ENCODE peak calls at places on chromosomes 7 and 10, in four cellular contexts. R is GM12878, H is HepG2, J is K562. G is an unnamed sample.

GRCh38 chr7:29865526-29865925 is 59.2 kb downstream of the WIPF3 start:
- DNase-seq in R (no peak), H (peak; percentile 15), J (no peak), G (no peak)

GRCh38 chr7:94003446-94004023 is 620 bp downstream of the BET1 start:
- DNase-seq in R (no peak), H (peak; percentile 45), J (peak; percentile 49), G (peak; percentile 42)

GRCh38 chr7:70432567-70433001 is 699.4 kb upstream of the GALNT17 start:
- DNase-seq in R (no peak), H (no peak), J (no peak), G (peak; percentile 76)

GRCh38 chr7:74427974-74428373 is 25.7 kb upstream of the GTF2IRD1 start:
- DNase-seq in R (no peak), H (no peak), J (no peak), G (no peak)

GRCh38 chr10:72260588-72261322 is 13.0 kb upstream of the DDIT4 start:
- DNase-seq in R (peak; percentile 88), H (peak; percentile 88), J (peak; percentile 99), G (peak; percentile 96)

GRCh38 chr10:66627156-66627555 is 298.7 kb upstream of the LRRTM3 start:
- DNase-seq in R (no peak), H (peak; percentile 34), J (no peak), G (peak; percentile 44)

GRCh38 chr7:156356551-156356950 is 284.0 kb upstream of the RNF32 start:
- DNase-seq in R (no peak), H (no peak), J (no peak), G (no peak)

GRCh38 chr7:155850730-155851678 is 38.7 kb upstream of the SHH start:
- DNase-seq in R (no peak), H (no peak), J (no peak), G (no peak)

GRCh38 chr10:75497997-75498797 is 66.8 kb downstream of the LRMDA start:
- DNase-seq in R (no peak), H (no peak), J (no peak), G (no peak)

GRCh38 chr7:37040330-37040729 is 316.0 kb upstream of the AOAH start:
- DNase-seq in R (no peak), H (no peak), J (no peak), G (no peak)

GRCh38 chr10:17394854-17395253 is 59.5 kb downstream of the ST8SIA6 start:
- DNase-seq in R (no peak), H (no peak), J (no peak), G (no peak)

GRCh38 chr10:83539528-83540308 is 599.6 kb upstream of the GHITM start:
- DNase-seq in R (peak; percentile 74), H (no peak), J (no peak), G (no peak)

GRCh38 chr7:22355620-22356009 is 1.3 kb downstream of the RAPGEF5 start:
- DNase-seq in R (no peak), H (no peak), J (no peak), G (no peak)

GRCh38 chr10:62637249-62638061 is 167.1 kb upstream of the ADO start:
- DNase-seq in R (peak; percentile 81), H (peak; percentile 7), J (no peak), G (no peak)

GRCh38 chr10:30155401-30155800 is 96.0 kb upstream of the JCAD start:
- DNase-seq in R (no peak), H (no peak), J (no peak), G (no peak)

GRCh38 chr7:46559194-46559576 is 638.1 kb upstream of the IGFBP3 start:
- DNase-seq in R (no peak), H (no peak), J (no peak), G (no peak)

GRCh38 chr7:158299607-158300006 is 288.0 kb downstream of the PTPRN2 start:
- DNase-seq in R (no peak), H (no peak), J (no peak), G (no peak)

GRCh38 chr7:499853-500485 is 19.7 kb downstream of the PDGFA start:
- DNase-seq in R (no peak), H (no peak), J (no peak), G (no peak)

GRCh38 chr7:151082151-151083070 is 882 bp downstream of the TMUB1 start:
- DNase-seq in R (no peak), H (no peak), J (no peak), G (no peak)

GRCh38 chr10:131580076-131580652 is 268.6 kb upstream of the TCERG1L start:
- DNase-seq in R (no peak), H (no peak), J (no peak), G (no peak)

GRCh38 chr7:143263266-143264195 is at the start of gene GSTK1:
- DNase-seq in R (peak; percentile 21), H (peak; percentile 66), J (peak; percentile 94), G (peak; percentile 90)
- TF ChIP-seq FOXK2 in R (no peak), H (no peak), J (no peak), G (no peak)

GRCh38 chr10:99551616-99552015 is 18.9 kb downstream of the NKX2-3 start:
- DNase-seq in R (no peak), H (no peak), J (no peak), G (no peak)

GRCh38 chr10:99555371-99556224 is 22.9 kb downstream of the NKX2-3 start:
- DNase-seq in R (peak; percentile 80), H (no peak), J (no peak), G (no peak)

GRCh38 chr10:99556225-99556523 is 23.4 kb downstream of the NKX2-3 start:
- DNase-seq in R (no peak), H (no peak), J (no peak), G (no peak)

GRCh38 chr10:99548041-99548530 is 15.3 kb downstream of the NKX2-3 start:
- DNase-seq in R (no peak), H (peak; percentile 32), J (no peak), G (peak; percentile 66)

GRCh38 chr10:99551158-99551557 is 18.4 kb downstream of the NKX2-3 start:
- DNase-seq in R (no peak), H (no peak), J (no peak), G (peak; percentile 42)
- TF ChIP-seq TARDBP in R (no peak), H (no peak), J (no peak), G (no peak)

DNA sequence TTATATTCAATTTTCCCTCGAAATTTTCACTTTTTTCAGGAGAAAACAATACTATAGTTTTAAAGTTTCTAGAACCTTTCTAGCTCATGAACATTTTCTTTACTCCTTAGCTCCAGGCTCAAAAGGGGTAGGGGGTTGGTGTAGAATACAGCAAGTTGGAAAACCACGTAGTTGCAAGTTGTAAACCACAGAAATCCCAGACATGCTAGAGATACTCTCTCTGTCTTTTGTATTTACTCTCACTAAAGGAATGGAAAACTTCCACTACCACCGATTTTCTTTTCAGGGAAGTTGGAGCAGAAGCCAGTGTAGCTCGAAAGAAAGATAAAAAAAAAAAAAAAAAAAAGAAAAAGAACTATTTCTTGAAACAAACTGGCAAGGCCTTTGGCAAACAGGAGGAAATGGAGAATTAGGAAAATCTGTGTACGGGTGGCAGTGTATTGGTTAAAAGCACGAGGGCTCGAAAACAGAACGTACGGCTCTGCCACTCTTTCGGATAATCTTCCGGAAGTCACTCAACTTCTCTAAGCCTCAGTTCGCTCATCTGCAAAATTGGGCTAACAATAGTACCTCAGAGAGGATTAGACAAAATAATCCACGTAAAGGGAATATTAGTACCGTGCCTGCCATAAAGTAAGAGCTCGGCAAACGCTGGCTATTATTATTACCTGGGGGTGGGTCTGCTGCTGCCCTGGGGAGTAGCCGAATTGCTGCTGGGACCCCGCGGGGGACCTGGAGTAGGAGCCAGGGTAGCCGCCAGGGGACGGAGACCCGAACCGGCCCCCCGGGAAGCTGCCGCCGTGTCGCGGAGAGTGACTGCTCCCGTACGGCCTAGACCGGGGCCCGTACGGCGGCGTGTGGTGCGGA is 628 bp downstream of the MPLKIP start:
- DNase-seq in R (no peak), H (peak; percentile 8), J (no peak), G (no peak)
- TF ChIP-seq FOXK2 in R (no peak), H (no peak), J (no peak), G (no peak)

DNA sequence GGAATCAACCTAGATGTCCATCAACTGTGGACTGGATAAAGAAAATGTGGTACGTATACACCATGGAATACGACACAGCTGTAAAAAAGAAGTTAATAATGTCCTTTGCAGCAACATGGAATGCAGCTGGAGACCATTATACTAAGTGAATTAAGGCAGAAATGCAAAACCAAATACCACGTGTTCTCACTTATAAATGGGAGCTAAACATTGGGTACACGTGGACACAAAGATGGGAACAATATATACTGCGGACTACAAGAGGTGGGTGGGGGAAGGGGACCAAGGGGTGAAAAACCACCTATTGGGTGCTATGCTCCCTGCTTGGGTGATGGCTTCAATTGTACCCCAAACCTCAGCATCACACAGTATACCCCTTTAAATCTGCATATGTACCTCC is 385.5 kb downstream of the SORCS3 start:
- DNase-seq in R (no peak), H (no peak), J (no peak), G (no peak)
- TF ChIP-seq TARDBP in R (no peak), H (no peak), J (no peak), G (no peak)

DNA sequence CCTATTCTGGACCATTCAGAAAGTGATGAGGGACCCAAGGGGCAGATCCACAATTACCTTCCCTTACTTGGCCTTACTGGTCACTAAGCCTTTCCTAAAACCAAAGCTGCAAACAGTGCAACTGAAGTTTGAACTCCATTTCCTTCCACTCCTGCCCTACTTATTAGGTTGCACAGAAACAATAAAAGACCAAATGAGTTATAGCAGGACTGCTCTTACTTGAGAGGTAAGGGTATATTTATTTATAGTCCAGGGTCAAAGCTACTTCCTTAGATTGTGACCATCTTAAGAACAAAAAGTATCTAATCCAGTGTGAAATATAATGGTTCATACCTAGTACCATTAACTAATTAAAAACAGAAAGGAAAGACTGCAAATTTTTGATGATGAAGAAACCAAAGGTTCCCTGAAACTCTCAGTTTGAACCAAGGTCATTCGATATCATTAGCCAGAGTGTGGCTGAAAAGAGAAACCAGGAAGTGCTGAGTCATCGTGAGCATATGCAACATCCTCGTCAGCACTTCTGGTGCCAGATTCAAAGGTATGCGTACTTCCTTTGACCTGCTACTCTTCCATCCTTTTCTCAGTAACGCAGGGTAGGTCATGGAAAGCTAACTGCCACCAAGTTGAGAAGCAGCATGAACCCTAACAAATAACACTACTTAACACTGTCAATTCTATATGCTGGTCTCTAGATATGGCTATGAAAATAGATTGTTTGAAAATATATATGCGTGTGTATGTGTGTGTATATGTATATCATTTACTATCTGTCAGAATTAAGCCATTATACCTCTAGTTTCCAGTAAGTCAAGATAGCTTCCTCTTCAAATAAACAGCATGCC is 26.8 kb downstream of the CDK6 start:
- DNase-seq in R (peak; percentile 92), H (peak; percentile 90), J (peak; percentile 78), G (peak; percentile 49)
- TF ChIP-seq FOXK2 in R (no peak), H (no peak), J (no peak), G (no peak)

GRCh38 chr7:81499262-81500116 is 270.4 kb downstream of the HGF start:
- DNase-seq in R (peak; percentile 28), H (peak; percentile 63), J (peak; percentile 15), G (peak; percentile 47)
- TF ChIP-seq TARDBP in R (no peak), H (no peak), J (no peak), G (no peak)

GRCh38 chr10:42428534-42428933 is 209.8 kb downstream of the ZNF33B start:
- DNase-seq in R (no peak), H (peak; percentile 1), J (peak; percentile 9), G (no peak)
- TF ChIP-seq FOXK2 in R (no peak), H (no peak), J (no peak), G (no peak)

GRCh38 chr10:71205468-71205867 is 6.9 kb upstream of the UNC5B start:
- DNase-seq in R (no peak), H (no peak), J (no peak), G (no peak)
- TF ChIP-seq TARDBP in R (no peak), H (no peak), J (no peak), G (no peak)

GRCh38 chr7:117127585-117128168 is 174.4 kb downstream of the ST7 start:
- DNase-seq in R (peak; percentile 23), H (peak; percentile 55), J (peak; percentile 34), G (no peak)
- TF ChIP-seq FOXK2 in R (no peak), H (no peak), J (no peak), G (no peak)

G was measured in HEK293T.